ENCODE peak calls at places on chromosomes 1 and 21, in eight cellular contexts. One of them, this sample, is unnamed. For H3K4me1 and H3K27me3, the result is how much of the 10 kb centered on the place peaks cover.

GRCh38 chr1:239893127-239893731 is 198.5 kb upstream of the FMN2 start:
- DNase-seq in neuronal stem cell: no peak
- DNase-seq in fibroblast of lung: no peak
- DNase-seq in trophoblast cell: no peak
- DNase-seq in H1: no peak
- DNase-seq in adipocyte: no peak
- DNase-seq in mesendoderm: no peak
- DNase-seq in neural progenitor cell: no peak
- DNase-seq in this sample: no peak

GRCh38 chr1:9376886-9377333 is 84.2 kb downstream of the SPSB1 start:
- DNase-seq in neuronal stem cell: no peak
- DNase-seq in fibroblast of lung: peak
- DNase-seq in trophoblast cell: no peak
- DNase-seq in H1: no peak
- DNase-seq in adipocyte: no peak
- DNase-seq in mesendoderm: no peak
- DNase-seq in neural progenitor cell: no peak
- DNase-seq in this sample: no peak

GRCh38 chr1:169890761-169891538 is 2.7 kb downstream of the SCYL3 start:
- DNase-seq in neuronal stem cell: no peak
- DNase-seq in fibroblast of lung: no peak
- DNase-seq in trophoblast cell: peak
- DNase-seq in H1: no peak
- DNase-seq in adipocyte: no peak
- DNase-seq in mesendoderm: peak
- DNase-seq in neural progenitor cell: no peak
- DNase-seq in this sample: peak

GRCh38 chr1:9827558-9828185 is 3.9 kb upstream of the CLSTN1 start:
- DNase-seq in neuronal stem cell: no peak
- DNase-seq in fibroblast of lung: no peak
- DNase-seq in trophoblast cell: peak
- DNase-seq in H1: peak
- DNase-seq in adipocyte: no peak
- DNase-seq in mesendoderm: peak
- DNase-seq in neural progenitor cell: no peak
- DNase-seq in this sample: no peak

GRCh38 chr1:150234309-150234646 is 1.6 kb downstream of the ANP32E start:
- DNase-seq in neuronal stem cell: no peak
- DNase-seq in fibroblast of lung: no peak
- DNase-seq in trophoblast cell: no peak
- DNase-seq in H1: no peak
- DNase-seq in adipocyte: no peak
- DNase-seq in mesendoderm: no peak
- DNase-seq in neural progenitor cell: no peak
- DNase-seq in this sample: no peak

GRCh38 chr1:201748331-201748730 is 80.6 kb upstream of the IPO9 start:
- DNase-seq in neuronal stem cell: no peak
- DNase-seq in fibroblast of lung: peak
- DNase-seq in trophoblast cell: peak
- DNase-seq in H1: no peak
- DNase-seq in adipocyte: peak
- DNase-seq in mesendoderm: peak
- DNase-seq in neural progenitor cell: peak
- DNase-seq in this sample: peak

GRCh38 chr1:24464378-24464770 is 38.3 kb upstream of the RCAN3 start:
- DNase-seq in neuronal stem cell: no peak
- DNase-seq in fibroblast of lung: peak
- DNase-seq in trophoblast cell: peak
- DNase-seq in H1: no peak
- DNase-seq in adipocyte: peak
- DNase-seq in mesendoderm: peak
- DNase-seq in neural progenitor cell: peak
- DNase-seq in this sample: no peak

GRCh38 chr1:202836616-202837403 is 26.1 kb downstream of the PCAT6 start:
- DNase-seq in neuronal stem cell: no peak
- DNase-seq in fibroblast of lung: no peak
- DNase-seq in trophoblast cell: peak
- DNase-seq in H1: no peak
- DNase-seq in adipocyte: no peak
- DNase-seq in mesendoderm: no peak
- DNase-seq in neural progenitor cell: no peak
- DNase-seq in this sample: peak

GRCh38 chr1:207335695-207336363 is 14.4 kb downstream of the CD55 start:
- DNase-seq in neuronal stem cell: no peak
- DNase-seq in fibroblast of lung: no peak
- DNase-seq in trophoblast cell: peak
- DNase-seq in H1: no peak
- DNase-seq in adipocyte: no peak
- DNase-seq in mesendoderm: peak
- DNase-seq in neural progenitor cell: no peak
- DNase-seq in this sample: peak

GRCh38 chr1:17136145-17136544 is 16.9 kb upstream of the PADI2 start:
- DNase-seq in neuronal stem cell: no peak
- DNase-seq in fibroblast of lung: no peak
- DNase-seq in trophoblast cell: no peak
- DNase-seq in H1: no peak
- DNase-seq in adipocyte: no peak
- DNase-seq in mesendoderm: no peak
- DNase-seq in neural progenitor cell: no peak
- DNase-seq in this sample: no peak

GRCh38 chr1:39462074-39462473 is 29.4 kb upstream of the BMP8A start:
- DNase-seq in neuronal stem cell: no peak
- DNase-seq in fibroblast of lung: peak
- DNase-seq in trophoblast cell: no peak
- DNase-seq in H1: no peak
- DNase-seq in adipocyte: peak
- DNase-seq in mesendoderm: no peak
- DNase-seq in neural progenitor cell: no peak
- DNase-seq in this sample: no peak

GRCh38 chr1:206550446-206550845 is 43.1 kb downstream of the RASSF5 start:
- DNase-seq in neuronal stem cell: no peak
- DNase-seq in fibroblast of lung: no peak
- DNase-seq in trophoblast cell: no peak
- DNase-seq in H1: no peak
- DNase-seq in adipocyte: no peak
- DNase-seq in mesendoderm: no peak
- DNase-seq in neural progenitor cell: no peak
- DNase-seq in this sample: no peak

GRCh38 chr1:62333431-62333830 is 14.2 kb upstream of the KANK4 start:
- DNase-seq in neuronal stem cell: no peak
- DNase-seq in fibroblast of lung: peak
- DNase-seq in trophoblast cell: no peak
- DNase-seq in H1: no peak
- DNase-seq in adipocyte: no peak
- DNase-seq in mesendoderm: no peak
- DNase-seq in neural progenitor cell: no peak
- DNase-seq in this sample: peak

GRCh38 chr1:165524639-165525038 is 19.2 kb upstream of the LRRC52 start:
- DNase-seq in neuronal stem cell: no peak
- DNase-seq in fibroblast of lung: no peak
- DNase-seq in trophoblast cell: no peak
- DNase-seq in H1: no peak
- DNase-seq in adipocyte: no peak
- DNase-seq in mesendoderm: no peak
- DNase-seq in neural progenitor cell: no peak
- DNase-seq in this sample: no peak

GRCh38 chr1:160260436-160261382 is 1.6 kb downstream of the DCAF8 start:
- DNase-seq in neuronal stem cell: no peak
- DNase-seq in fibroblast of lung: peak
- DNase-seq in trophoblast cell: peak
- DNase-seq in H1: no peak
- DNase-seq in adipocyte: peak
- DNase-seq in mesendoderm: peak
- DNase-seq in neural progenitor cell: no peak
- DNase-seq in this sample: peak

GRCh38 chr1:32890516-32891240 is 4.4 kb downstream of the HPCA start:
- DNase-seq in neuronal stem cell: no peak
- DNase-seq in fibroblast of lung: no peak
- DNase-seq in trophoblast cell: no peak
- DNase-seq in H1: no peak
- DNase-seq in adipocyte: no peak
- DNase-seq in mesendoderm: no peak
- DNase-seq in neural progenitor cell: no peak
- DNase-seq in this sample: no peak

GRCh38 chr21:24375201-24375600 is 1232.1 kb downstream of the MRPL39 start:
- DNase-seq in neuronal stem cell: no peak
- DNase-seq in fibroblast of lung: no peak
- DNase-seq in trophoblast cell: no peak
- DNase-seq in H1: peak
- DNase-seq in adipocyte: no peak
- DNase-seq in mesendoderm: peak
- DNase-seq in neural progenitor cell: no peak
- DNase-seq in this sample: no peak

GRCh38 chr1:23692308-23692871 is 784 bp downstream of the RPL11 start:
- DNase-seq in neuronal stem cell: no peak
- DNase-seq in fibroblast of lung: no peak
- DNase-seq in trophoblast cell: peak
- DNase-seq in H1: no peak
- DNase-seq in adipocyte: peak
- DNase-seq in mesendoderm: peak
- DNase-seq in neural progenitor cell: peak
- DNase-seq in this sample: no peak

GRCh38 chr1:3522564-3523270 is 68.3 kb downstream of the ARHGEF16 start:
- DNase-seq in neuronal stem cell: no peak
- DNase-seq in fibroblast of lung: no peak
- DNase-seq in trophoblast cell: no peak
- DNase-seq in H1: no peak
- DNase-seq in adipocyte: peak
- DNase-seq in mesendoderm: no peak
- DNase-seq in neural progenitor cell: no peak
- DNase-seq in this sample: no peak
- H3K9ac ChIP-seq in neuronal stem cell: no peak
- H3K9ac ChIP-seq in fibroblast of lung: no peak
- H3K9ac ChIP-seq in trophoblast cell: no peak
- H3K9ac ChIP-seq in H1: no peak
- H3K9ac ChIP-seq in adipocyte: peak
- H3K9ac ChIP-seq in mesendoderm: no peak
- H3K9ac ChIP-seq in neural progenitor cell: no peak
- H3K9ac ChIP-seq in this sample: no peak

GRCh38 chr1:154948079-154948478 is 7.8 kb downstream of the PBXIP1 start:
- DNase-seq in neuronal stem cell: no peak
- DNase-seq in fibroblast of lung: no peak
- DNase-seq in trophoblast cell: no peak
- DNase-seq in H1: no peak
- DNase-seq in adipocyte: no peak
- DNase-seq in mesendoderm: no peak
- DNase-seq in neural progenitor cell: no peak
- DNase-seq in this sample: no peak

GRCh38 chr1:154943649-154944421 is 7.3 kb upstream of the PMVK start:
- DNase-seq in neuronal stem cell: peak
- DNase-seq in fibroblast of lung: no peak
- DNase-seq in trophoblast cell: peak
- DNase-seq in H1: peak
- DNase-seq in adipocyte: peak
- DNase-seq in mesendoderm: peak
- DNase-seq in neural progenitor cell: peak
- DNase-seq in this sample: no peak

GRCh38 chr1:154945160-154945961 is 8.8 kb upstream of the PMVK start:
- DNase-seq in neuronal stem cell: no peak
- DNase-seq in fibroblast of lung: no peak
- DNase-seq in trophoblast cell: no peak
- DNase-seq in H1: no peak
- DNase-seq in adipocyte: no peak
- DNase-seq in mesendoderm: no peak
- DNase-seq in neural progenitor cell: no peak
- DNase-seq in this sample: no peak

GRCh38 chr1:154944422-154945159 is 8.1 kb upstream of the PMVK start:
- DNase-seq in neuronal stem cell: no peak
- DNase-seq in fibroblast of lung: no peak
- DNase-seq in trophoblast cell: no peak
- DNase-seq in H1: no peak
- DNase-seq in adipocyte: peak
- DNase-seq in mesendoderm: no peak
- DNase-seq in neural progenitor cell: no peak
- DNase-seq in this sample: no peak

GRCh38 chr1:154945962-154946850 is 9.7 kb upstream of the PMVK start:
- DNase-seq in neuronal stem cell: no peak
- DNase-seq in fibroblast of lung: no peak
- DNase-seq in trophoblast cell: no peak
- DNase-seq in H1: no peak
- DNase-seq in adipocyte: no peak
- DNase-seq in mesendoderm: no peak
- DNase-seq in neural progenitor cell: no peak
- DNase-seq in this sample: no peak
- H3K4me1 ChIP-seq in neuronal stem cell: under half
- H3K4me1 ChIP-seq in fibroblast of lung: under half
- H3K4me1 ChIP-seq in trophoblast cell: under half
- H3K4me1 ChIP-seq in H1: under half
- H3K4me1 ChIP-seq in adipocyte: under half
- H3K4me1 ChIP-seq in mesendoderm: under half
- H3K4me1 ChIP-seq in neural progenitor cell: under half
- H3K4me1 ChIP-seq in this sample: under half

GRCh38 chr1:20730690-20731056 is 1.8 kb downstream of the SH2D5 start:
- DNase-seq in neuronal stem cell: no peak
- DNase-seq in fibroblast of lung: no peak
- DNase-seq in trophoblast cell: no peak
- DNase-seq in H1: peak
- DNase-seq in adipocyte: no peak
- DNase-seq in mesendoderm: no peak
- DNase-seq in neural progenitor cell: no peak
- DNase-seq in this sample: no peak
- H3K27me3 ChIP-seq in neuronal stem cell: under half
- H3K27me3 ChIP-seq in fibroblast of lung: under half
- H3K27me3 ChIP-seq in trophoblast cell: under half
- H3K27me3 ChIP-seq in H1: under half
- H3K27me3 ChIP-seq in adipocyte: under half
- H3K27me3 ChIP-seq in mesendoderm: under half
- H3K27me3 ChIP-seq in neural progenitor cell: half or more
- H3K27me3 ChIP-seq in this sample: under half

DNA sequence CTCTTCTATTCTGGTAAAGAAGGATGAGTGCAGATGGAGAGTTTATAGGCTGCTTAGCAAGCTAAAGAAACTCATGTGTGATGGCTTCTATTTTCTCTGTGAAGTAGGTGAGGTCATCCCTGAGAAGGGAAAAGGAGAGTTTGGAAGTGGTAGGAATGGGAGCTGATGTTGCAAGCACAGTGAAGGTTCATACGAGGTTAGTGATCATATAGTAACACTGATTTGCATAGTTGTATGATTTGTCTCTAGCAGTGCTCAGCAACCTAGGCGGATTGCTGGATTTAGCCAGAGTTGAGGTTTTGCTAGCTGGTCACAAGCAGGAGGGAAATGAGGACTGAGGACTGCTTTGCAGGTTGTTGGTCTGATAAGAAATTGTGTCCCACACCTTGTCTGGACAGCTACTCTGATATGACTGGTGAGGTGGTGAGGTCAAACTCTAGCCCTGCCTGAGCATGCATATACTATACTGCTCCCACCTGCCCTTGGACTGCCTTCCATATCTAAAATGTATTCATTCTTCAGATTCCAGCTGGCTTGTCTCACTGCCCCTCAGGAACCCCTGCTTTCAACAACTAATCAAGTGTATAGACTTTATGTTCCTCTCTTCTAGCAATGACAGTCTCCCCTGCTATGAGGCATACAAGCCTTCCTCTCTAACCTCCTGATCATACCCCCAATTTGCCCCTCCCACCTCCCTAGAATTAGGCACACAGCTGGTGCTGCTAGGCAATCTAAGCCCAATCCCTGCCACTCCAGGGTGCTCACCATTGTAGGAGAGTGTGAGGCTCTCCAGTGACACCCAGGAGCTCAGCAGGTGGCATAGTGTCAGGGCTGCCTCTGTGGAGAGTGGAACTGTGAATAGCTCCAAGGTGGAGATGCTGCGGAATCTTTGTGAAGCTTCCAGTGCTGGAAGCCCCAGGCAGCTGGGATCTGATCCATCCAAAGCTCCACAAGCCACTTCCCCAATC is 18.5 kb downstream of the LRRC41 start:
- DNase-seq in neuronal stem cell: no peak
- DNase-seq in fibroblast of lung: peak
- DNase-seq in trophoblast cell: no peak
- DNase-seq in H1: no peak
- DNase-seq in adipocyte: peak
- DNase-seq in mesendoderm: no peak
- DNase-seq in neural progenitor cell: no peak
- DNase-seq in this sample: no peak
- H3K9ac ChIP-seq in neuronal stem cell: no peak
- H3K9ac ChIP-seq in fibroblast of lung: no peak
- H3K9ac ChIP-seq in trophoblast cell: peak
- H3K9ac ChIP-seq in H1: no peak
- H3K9ac ChIP-seq in adipocyte: no peak
- H3K9ac ChIP-seq in mesendoderm: no peak
- H3K9ac ChIP-seq in neural progenitor cell: no peak
- H3K9ac ChIP-seq in this sample: no peak

This sample was measured in mammary epithelial cell.